ENCODE peak calls at places on chromosomes 4 and X, in ten cellular contexts. W is H1, S is sigmoid colon, D is tibial nerve, N is IMR-90, E is GM12878, K is uterus, Y is Peyer's patch, G is ovary, Q is thyroid gland. C is an unnamed sample.

GRCh38 chrX:155028192-155028591 is 1.5 kb downstream of the FUNDC2 start:
- DNase-seq in W (no peak), S (no peak), D (no peak), N (no peak), E (no peak), K (no peak), Y (no peak), G (no peak), Q (no peak), C (no peak)

GRCh38 chrX:76971393-76972376 is 475.5 kb upstream of the FGF16 start:
- DNase-seq in W (no peak), S (no peak), D (no peak), N (no peak), E (no peak), K (no peak), Y (no peak), G (no peak), Q (no peak), C (no peak)

GRCh38 chr4:158801677-158802076 is 32.9 kb downstream of the FNIP2 start:
- DNase-seq in W (no peak), S (no peak), D (no peak), N (no peak), E (no peak), K (no peak), Y (no peak), G (no peak), Q (no peak), C (no peak)

GRCh38 chr4:77599378-77599777 is 6.2 kb upstream of the CXCL13 start:
- DNase-seq in W (no peak), S (no peak), D (no peak), N (peak; percentile 41), E (no peak), K (no peak), Y (peak; percentile 58), G (no peak), Q (peak; percentile 9), C (no peak)

GRCh38 chrX:77446840-77447239 is 349 bp upstream of the FGF16 start:
- DNase-seq in W (no peak), S (no peak), D (no peak), N (no peak), E (no peak), K (no peak), Y (no peak), G (no peak), Q (peak; percentile 26), C (no peak)

GRCh38 chr4:51943221-51943620 is 76.9 kb downstream of the LRRC66 start:
- DNase-seq in W (no peak), S (no peak), D (no peak), N (peak; percentile 28), E (no peak), K (no peak), Y (no peak), G (no peak), Q (no peak), C (no peak)

GRCh38 chr4:39614487-39615162 is 24.0 kb downstream of the SMIM14 start:
- DNase-seq in W (no peak), S (no peak), D (no peak), N (peak; percentile 87), E (no peak), K (no peak), Y (no peak), G (no peak), Q (no peak), C (no peak)

GRCh38 chrX:155767101-155767878 is 113.9 kb upstream of the VAMP7 start:
- DNase-seq in W (peak; percentile 27), S (peak; percentile 71), D (no peak), N (peak; percentile 74), E (peak; percentile 4), K (peak; percentile 59), Y (peak; percentile 68), G (peak; percentile 34), Q (peak; percentile 62), C (peak; percentile 2)

GRCh38 chr4:53532521-53532920 is 58.8 kb downstream of the LNX1 start:
- DNase-seq in W (no peak), S (no peak), D (no peak), N (peak; percentile 53), E (no peak), K (no peak), Y (no peak), G (no peak), Q (no peak), C (no peak)

GRCh38 chrX:80812176-80812575 is 2.5 kb upstream of the BRWD3 start:
- DNase-seq in W (no peak), S (no peak), D (no peak), N (peak; percentile 19), E (no peak), K (no peak), Y (peak; percentile 54), G (no peak), Q (peak; percentile 55), C (no peak)

GRCh38 chr4:26055855-26056254 is 141.8 kb downstream of the SMIM20 start:
- DNase-seq in W (no peak), S (no peak), D (no peak), N (no peak), E (no peak), K (no peak), Y (no peak), G (no peak), Q (no peak), C (no peak)

GRCh38 chr4:74875451-74875850 is 57.5 kb upstream of the PARM1 start:
- DNase-seq in W (no peak), S (no peak), D (no peak), N (no peak), E (no peak), K (no peak), Y (no peak), G (no peak), Q (no peak), C (no peak)

GRCh38 chr4:73891739-73892405 is 22.7 kb downstream of the CXCL1 start:
- DNase-seq in W (no peak), S (no peak), D (no peak), N (peak; percentile 92), E (no peak), K (no peak), Y (no peak), G (no peak), Q (no peak), C (no peak)

GRCh38 chr4:116143221-116143620 is 942.2 kb downstream of the TRAM1L1 start:
- DNase-seq in W (no peak), S (no peak), D (no peak), N (no peak), E (no peak), K (no peak), Y (no peak), G (no peak), Q (no peak), C (no peak)

GRCh38 chrX:45986971-45987370 is 558.2 kb downstream of the ZNF674 start:
- DNase-seq in W (no peak), S (no peak), D (no peak), N (no peak), E (no peak), K (no peak), Y (no peak), G (no peak), Q (no peak), C (no peak)

GRCh38 chrX:115067812-115068211 is 50.4 kb upstream of the IL13RA2 start:
- DNase-seq in W (no peak), S (no peak), D (no peak), N (peak; percentile 35), E (no peak), K (no peak), Y (no peak), G (no peak), Q (no peak), C (no peak)

GRCh38 chr4:38688676-38689355 is 24.8 kb downstream of the KLF3 start:
- DNase-seq in W (no peak), S (no peak), D (no peak), N (no peak), E (no peak), K (no peak), Y (no peak), G (no peak), Q (no peak), C (peak; percentile 52)

GRCh38 chr4:176209535-176209934 is 14.2 kb upstream of the SPATA4 start:
- DNase-seq in W (no peak), S (no peak), D (no peak), N (no peak), E (no peak), K (no peak), Y (no peak), G (no peak), Q (no peak), C (no peak)

GRCh38 chrX:102684772-102685520 is 27.3 kb upstream of the GPRASP2 start:
- DNase-seq in W (no peak), S (no peak), D (no peak), N (no peak), E (peak; percentile 0), K (no peak), Y (no peak), G (no peak), Q (no peak), C (no peak)

GRCh38 chr4:128455480-128455879 is 167.9 kb upstream of the PGRMC2 start:
- DNase-seq in W (no peak), S (no peak), D (no peak), N (no peak), E (no peak), K (no peak), Y (no peak), G (no peak), Q (no peak), C (no peak)

GRCh38 chr4:75973770-75974169 is 17.0 kb downstream of the SDAD1 start:
- DNase-seq in W (no peak), S (no peak), D (no peak), N (no peak), E (no peak), K (no peak), Y (no peak), G (no peak), Q (no peak), C (no peak)
- TF ChIP-seq POLR2A in W (no peak), S (no peak), D (no peak), N (no peak), E (no peak), K (no peak), Y (no peak), G (no peak), Q (no peak), C (no peak)

GRCh38 chr4:101718810-101719209 is 71.7 kb upstream of the BANK1 start:
- DNase-seq in W (no peak), S (no peak), D (no peak), N (no peak), E (no peak), K (no peak), Y (no peak), G (no peak), Q (no peak), C (no peak)

GRCh38 chr4:101724093-101724492 is 66.4 kb upstream of the BANK1 start:
- DNase-seq in W (no peak), S (no peak), D (no peak), N (no peak), E (no peak), K (no peak), Y (no peak), G (no peak), Q (no peak), C (no peak)
- H3K4me3 ChIP-seq in W (no peak overlapping the region), S (no peak overlapping the region), D (no peak overlapping the region), N (no peak overlapping the region), E (no peak overlapping the region), K (no peak overlapping the region), Y (no peak overlapping the region), G (no peak overlapping the region), Q (no peak overlapping the region), C (no peak overlapping the region)

GRCh38 chrX:1392376-1393130 is 640 bp upstream of the SLC25A6 start:
- DNase-seq in W (no peak), S (peak; percentile 91), D (peak; percentile 52), N (peak; percentile 52), E (no peak), K (peak; percentile 74), Y (peak; percentile 74), G (peak; percentile 78), Q (peak; percentile 75), C (peak; percentile 96)
- TF ChIP-seq POLR2A in W (peak; percentile 88), S (no peak), D (peak; percentile 21), N (no peak), E (peak; percentile 82), K (peak; percentile 32), Y (no peak), G (peak; percentile 49), Q (peak; percentile 25), C (peak; percentile 70)

GRCh38 chrX:136201601-136202000 is 49.6 kb downstream of the MAP7D3 start:
- DNase-seq in W (no peak), S (no peak), D (no peak), N (no peak), E (no peak), K (no peak), Y (no peak), G (no peak), Q (no peak), C (no peak)
- H3K4me3 ChIP-seq in W (no peak overlapping the region), S (peak overlapping the region; percentile 3), D (no peak overlapping the region), N (no peak overlapping the region), E (no peak overlapping the region), K (no peak overlapping the region), Y (no peak overlapping the region), G (no peak overlapping the region), Q (no peak overlapping the region), C (no peak overlapping the region)